ENCODE peak calls at places on chromosome 18, in seven cellular contexts. V, E, R, J, U, B and S are unnamed samples. For H3K4me1 and H3K9me3, the result is how much of the 10 kb centered on the place peaks cover.

GRCh38 chr18:79685281-79685680 is 5.7 kb downstream of the CTDP1 start:
- DNase-seq in V (no peak), E (no peak), R (no peak), J (no peak), U (no peak), B (no peak), S (no peak)

GRCh38 chr18:78773303-78773755 is 206.3 kb upstream of the SALL3 start:
- DNase-seq in V (no peak), E (no peak), R (no peak), J (no peak), U (no peak), B (no peak), S (no peak)

GRCh38 chr18:76306685-76307292 is 188.3 kb downstream of the ZNF516 start:
- DNase-seq in V (no peak), E (no peak), R (no peak), J (no peak), U (no peak), B (no peak), S (no peak)

GRCh38 chr18:61295153-61295552 is 38.1 kb upstream of the CDH20 start:
- DNase-seq in V (no peak), E (no peak), R (no peak), J (no peak), U (no peak), B (no peak), S (no peak)

GRCh38 chr18:7757175-7757574 is 190.1 kb downstream of the PTPRM start:
- DNase-seq in V (no peak), E (no peak), R (no peak), J (no peak), U (no peak), B (no peak), S (no peak)

GRCh38 chr18:56709463-56709862 is 58.3 kb downstream of the WDR7 start:
- DNase-seq in V (no peak), E (no peak), R (no peak), J (no peak), U (no peak), B (no peak), S (peak)

GRCh38 chr18:60984496-60984895 is 348.7 kb upstream of the CDH20 start:
- DNase-seq in V (no peak), E (no peak), R (no peak), J (no peak), U (no peak), B (no peak), S (no peak)

GRCh38 chr18:36942264-36942663 is 113.3 kb downstream of the KIAA1328 start:
- DNase-seq in V (no peak), E (no peak), R (no peak), J (no peak), U (no peak), B (no peak), S (no peak)

GRCh38 chr18:22191986-22192385 is 22.6 kb downstream of the GATA6 start:
- DNase-seq in V (no peak), E (no peak), R (no peak), J (no peak), U (no peak), B (no peak), S (no peak)

GRCh38 chr18:33304277-33304676 is 136.2 kb downstream of the CCDC178 start:
- DNase-seq in V (no peak), E (no peak), R (no peak), J (no peak), U (no peak), B (no peak), S (no peak)

GRCh38 chr18:8721716-8722115 is 16.4 kb downstream of the MTCL1 start:
- DNase-seq in V (no peak), E (no peak), R (no peak), J (no peak), U (no peak), B (no peak), S (no peak)

GRCh38 chr18:12121175-12122095 is 27.8 kb downstream of the ANKRD62 start:
- DNase-seq in V (no peak), E (no peak), R (no peak), J (no peak), U (no peak), B (no peak), S (no peak)

GRCh38 chr18:55317322-55317721 is 270.7 kb downstream of the TCF4 start:
- DNase-seq in V (no peak), E (no peak), R (no peak), J (no peak), U (no peak), B (no peak), S (no peak)

GRCh38 chr18:55047546-55047945 is 88.3 kb upstream of the CCDC68 start:
- DNase-seq in V (no peak), E (no peak), R (no peak), J (no peak), U (no peak), B (no peak), S (no peak)

GRCh38 chr18:56538756-56539155 is 99.6 kb downstream of the TXNL1 start:
- DNase-seq in V (no peak), E (no peak), R (no peak), J (no peak), U (no peak), B (no peak), S (no peak)

GRCh38 chr18:67354692-67355091 is 161.8 kb downstream of the DSEL start:
- DNase-seq in V (no peak), E (no peak), R (no peak), J (no peak), U (no peak), B (no peak), S (no peak)

GRCh38 chr18:57915848-57916596 is 112.9 kb upstream of the ATP8B1 start:
- DNase-seq in V (no peak), E (no peak), R (no peak), J (no peak), U (no peak), B (no peak), S (no peak)

GRCh38 chr18:11955299-11956029 is 25.8 kb upstream of the IMPA2 start:
- DNase-seq in V (no peak), E (no peak), R (peak), J (peak), U (peak), B (no peak), S (no peak)

GRCh38 chr18:56975276-56975675 is 171.6 kb upstream of the BOD1L2 start:
- DNase-seq in V (no peak), E (no peak), R (no peak), J (no peak), U (no peak), B (no peak), S (no peak)

GRCh38 chr18:72541871-72542690 is 2.1 kb downstream of the CBLN2 start:
- DNase-seq in V (no peak), E (no peak), R (no peak), J (no peak), U (no peak), B (no peak), S (no peak)

GRCh38 chr18:22912835-22913234 is 20.3 kb upstream of the RBBP8 start:
- DNase-seq in V (no peak), E (no peak), R (peak), J (no peak), U (no peak), B (no peak), S (no peak)

GRCh38 chr18:23238152-23238531 is 102.9 kb downstream of the CABLES1 start:
- DNase-seq in V (peak), E (no peak), R (peak), J (no peak), U (no peak), B (no peak), S (no peak)

GRCh38 chr18:78647018-78647417 is 332.6 kb upstream of the SALL3 start:
- DNase-seq in V (no peak), E (no peak), R (no peak), J (no peak), U (no peak), B (no peak), S (no peak)

GRCh38 chr18:3688682-3689081 is 238.7 kb downstream of the TGIF1 start:
- DNase-seq in V (no peak), E (no peak), R (no peak), J (no peak), U (no peak), B (no peak), S (no peak)

GRCh38 chr18:39561136-39561535 is 1995.5 kb upstream of the CELF4 start:
- DNase-seq in V (no peak), E (no peak), R (no peak), J (no peak), U (no peak), B (no peak), S (no peak)

GRCh38 chr18:63747006-63747405 is 28.2 kb upstream of the SERPINB7 start:
- DNase-seq in V (no peak), E (no peak), R (no peak), J (no peak), U (no peak), B (no peak), S (no peak)

GRCh38 chr18:11999431-11999830 is 18.1 kb downstream of the IMPA2 start:
- DNase-seq in V (no peak), E (no peak), R (no peak), J (peak), U (no peak), B (no peak), S (no peak)

GRCh38 chr18:29712785-29713184 is 1329.8 kb downstream of the DSC3 start:
- DNase-seq in V (no peak), E (no peak), R (no peak), J (no peak), U (no peak), B (no peak), S (no peak)

GRCh38 chr18:75659535-75660023 is 232.1 kb upstream of the SMIM21 start:
- DNase-seq in V (no peak), E (no peak), R (no peak), J (no peak), U (no peak), B (no peak), S (no peak)

GRCh38 chr18:53380063-53380639 is 844.3 kb downstream of the MBD2 start:
- DNase-seq in V (no peak), E (no peak), R (no peak), J (no peak), U (no peak), B (no peak), S (no peak)

GRCh38 chr18:77395941-77396340 is 146.3 kb downstream of the GALR1 start:
- DNase-seq in V (no peak), E (no peak), R (no peak), J (no peak), U (no peak), B (no peak), S (no peak)

GRCh38 chr18:28108254-28108653 is 68.7 kb downstream of the CDH2 start:
- DNase-seq in V (no peak), E (no peak), R (no peak), J (no peak), U (no peak), B (no peak), S (no peak)

GRCh38 chr18:44325903-44326650 is 354.6 kb upstream of the SETBP1 start:
- DNase-seq in V (peak), E (peak), R (peak), J (no peak), U (no peak), B (peak), S (no peak)

GRCh38 chr18:37483984-37484892 is 81.4 kb downstream of the CELF4 start:
- DNase-seq in V (no peak), E (no peak), R (no peak), J (no peak), U (no peak), B (no peak), S (no peak)

GRCh38 chr18:70037453-70038061 is 89.9 kb upstream of the CD226 start:
- DNase-seq in V (no peak), E (no peak), R (no peak), J (no peak), U (no peak), B (no peak), S (no peak)

GRCh38 chr18:35826477-35826876 is 146.0 kb upstream of the RMP24 start:
- DNase-seq in V (no peak), E (no peak), R (no peak), J (no peak), U (no peak), B (no peak), S (no peak)

GRCh38 chr18:45557296-45557695 is 58.0 kb upstream of the SLC14A2 start:
- DNase-seq in V (no peak), E (no peak), R (no peak), J (no peak), U (no peak), B (no peak), S (no peak)

GRCh38 chr18:48959551-48959920 is 8.8 kb upstream of the SMAD7 start:
- DNase-seq in V (no peak), E (no peak), R (no peak), J (no peak), U (no peak), B (no peak), S (no peak)

GRCh38 chr18:48958951-48959350 is 8.2 kb upstream of the SMAD7 start:
- DNase-seq in V (no peak), E (no peak), R (no peak), J (no peak), U (no peak), B (no peak), S (no peak)

GRCh38 chr18:48962252-48962856 is 11.6 kb upstream of the SMAD7 start:
- DNase-seq in V (no peak), E (no peak), R (no peak), J (no peak), U (no peak), B (no peak), S (no peak)

GRCh38 chr18:48961547-48961946 is 10.8 kb upstream of the SMAD7 start:
- DNase-seq in V (no peak), E (no peak), R (no peak), J (no peak), U (no peak), B (no peak), S (no peak)

GRCh38 chr18:48959921-48960920 is 9.5 kb upstream of the SMAD7 start:
- DNase-seq in V (no peak), E (no peak), R (no peak), J (no peak), U (no peak), B (no peak), S (no peak)
- H3K4me1 ChIP-seq in V (under half), E (under half), R (under half), J (under half), U (under half), B (under half), S (under half)

DNA sequence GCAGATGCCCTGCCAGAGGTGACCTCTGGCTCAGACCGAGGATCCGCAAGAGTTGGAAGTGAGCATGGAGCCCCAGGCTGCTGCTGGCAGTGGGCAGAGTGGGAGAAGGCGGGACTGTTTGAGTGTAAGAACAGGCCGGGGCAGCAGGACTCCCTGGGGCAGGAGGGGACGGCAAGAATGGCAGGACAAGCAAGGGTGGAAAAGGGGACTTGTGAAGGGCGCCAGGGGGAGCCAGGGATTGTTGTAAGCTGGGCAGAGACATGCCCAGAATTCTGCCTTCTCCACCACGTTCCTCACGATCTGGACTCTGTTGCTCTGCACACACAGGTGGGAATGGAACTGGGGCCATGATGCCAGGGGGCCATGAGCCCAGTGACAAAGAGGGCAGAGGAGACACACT is 72.3 kb upstream of the TMEM200C start:
- DNase-seq in V (no peak), E (no peak), R (no peak), J (no peak), U (no peak), B (no peak), S (no peak)
- H3K9me3 ChIP-seq in V (under half), E (under half), R (under half), J (under half), U (under half), B (under half), S (under half)

DNA sequence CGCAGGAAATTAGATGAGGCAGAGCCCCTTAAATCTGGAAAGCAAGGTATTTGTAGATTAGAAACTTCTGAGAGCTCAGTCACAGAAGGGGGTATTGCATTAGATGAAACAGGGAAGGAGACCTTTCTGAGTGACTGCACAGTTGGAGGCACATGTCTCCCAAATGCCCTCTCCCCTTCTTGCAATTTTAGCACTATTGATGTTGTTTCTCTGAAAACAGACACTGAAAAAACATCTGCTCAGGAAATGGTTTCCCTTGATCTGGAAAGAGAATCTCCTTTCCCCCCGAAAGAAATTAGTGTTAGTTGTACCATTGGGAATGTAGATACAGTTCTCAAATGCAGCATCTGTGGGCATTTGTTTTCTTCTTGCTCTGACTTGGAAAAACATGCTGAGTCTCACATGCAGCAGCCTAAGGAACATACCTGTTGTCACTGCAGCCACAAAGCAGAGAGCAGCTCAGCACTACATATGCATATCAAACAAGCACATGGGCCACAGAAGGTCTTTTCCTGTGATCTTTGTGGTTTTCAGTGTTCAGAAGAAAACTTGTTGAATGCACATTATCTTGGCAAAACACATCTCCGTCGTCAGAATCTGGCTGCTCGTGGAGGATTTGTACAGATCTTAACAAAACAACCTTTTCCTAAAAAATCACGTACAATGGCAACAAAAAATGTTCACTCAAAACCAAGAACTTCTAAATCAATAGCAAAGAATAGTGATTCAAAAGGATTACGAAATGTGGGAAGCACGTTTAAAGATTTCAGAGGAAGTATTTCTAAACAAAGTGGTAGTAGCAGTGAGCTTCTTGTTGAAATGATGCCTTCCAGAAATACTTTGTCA is 33.8 kb downstream of the ZNF407 start:
- DNase-seq in V (no peak), E (no peak), R (no peak), J (no peak), U (no peak), B (peak), S (peak)
- H3K4me3 ChIP-seq in V (no peak), E (no peak), R (no peak), J (no peak), U (no peak), B (no peak), S (peak)

GRCh38 chr18:48932462-48932818 is 18.3 kb downstream of the SMAD7 start:
- DNase-seq in V (no peak), E (no peak), R (no peak), J (no peak), U (no peak), B (no peak), S (no peak)

GRCh38 chr18:48931680-48932461 is 18.9 kb downstream of the SMAD7 start:
- DNase-seq in V (no peak), E (no peak), R (no peak), J (no peak), U (no peak), B (no peak), S (no peak)

GRCh38 chr18:48933578-48934399 is 17.0 kb downstream of the SMAD7 start:
- DNase-seq in V (no peak), E (no peak), R (no peak), J (peak), U (no peak), B (no peak), S (no peak)

GRCh38 chr18:48934400-48934707 is 16.4 kb downstream of the SMAD7 start:
- DNase-seq in V (no peak), E (no peak), R (no peak), J (no peak), U (no peak), B (no peak), S (no peak)

GRCh38 chr18:48932822-48933510 is 17.8 kb downstream of the SMAD7 start:
- DNase-seq in V (no peak), E (no peak), R (no peak), J (no peak), U (no peak), B (peak), S (no peak)
- H3K4me1 ChIP-seq in V (half or more), E (half or more), R (half or more), J (half or more), U (half or more), B (half or more), S (half or more)

DNA sequence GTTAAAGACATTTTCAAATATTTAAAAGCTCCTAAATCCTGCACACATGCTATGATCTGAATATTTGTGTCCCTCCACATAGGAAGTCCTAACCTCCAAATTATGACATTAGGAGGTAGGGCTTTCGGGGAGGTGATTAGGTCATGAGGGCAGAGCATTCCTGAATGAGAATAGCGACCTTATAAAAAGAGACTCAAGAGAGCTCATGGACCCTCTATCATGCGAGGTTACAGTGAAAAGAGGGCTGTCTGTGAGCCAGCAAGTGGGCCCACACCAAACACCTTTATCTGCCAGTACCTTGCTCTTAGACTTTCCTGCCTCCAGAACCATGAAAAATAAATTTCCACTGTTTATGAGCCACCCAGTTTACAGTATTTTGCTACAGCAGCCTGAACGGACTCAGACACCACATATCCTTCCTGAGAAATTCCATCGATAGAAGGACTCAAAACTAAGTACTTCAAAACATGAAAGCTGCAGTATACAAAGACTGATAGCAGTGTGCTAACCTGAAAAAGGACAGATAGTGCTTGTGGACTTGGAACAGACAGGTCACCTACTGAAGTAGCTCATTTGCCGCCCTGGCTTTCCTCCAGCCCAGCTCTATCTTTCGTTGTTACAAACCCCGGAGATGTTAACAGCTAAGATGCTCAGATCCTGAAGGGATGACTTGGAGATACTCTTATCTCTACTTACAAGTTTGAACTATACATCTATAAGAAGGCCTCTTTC is 13.8 kb downstream of the FAM210A start:
- DNase-seq in V (no peak), E (no peak), R (no peak), J (no peak), U (peak), B (no peak), S (no peak)
- H3K9me3 ChIP-seq in V (under half), E (under half), R (under half), J (under half), U (under half), B (under half), S (under half)